ENCODE peak calls at places on chromosomes 4 and X, in four cellular contexts. One of them, this sample, is unnamed.
A peak's percentile ranks its signal among the peaks of the same experiment; 100 is the strongest.

GRCh38 chrX:70445876-70446275 is 1.2 kb downstream of the DLG3 start:
- DNase-seq in osteocyte: no peak
- DNase-seq in heart right ventricle: no peak
- DNase-seq in AG10803: no peak
- DNase-seq in this sample: no peak

GRCh38 chr4:55183926-55184599 is 58.7 kb upstream of the KDR start:
- DNase-seq in heart right ventricle: no peak
- DNase-seq in osteocyte: no peak
- DNase-seq in AG10803: peak; percentile 91
- DNase-seq in this sample: no peak

GRCh38 chrX:21493226-21493850 is 119.1 kb downstream of the CNKSR2 start:
- DNase-seq in heart right ventricle: no peak
- DNase-seq in AG10803: peak; percentile 9
- DNase-seq in osteocyte: no peak
- DNase-seq in this sample: no peak

GRCh38 chr4:57037982-57038604 is 59.4 kb downstream of the POLR2B start:
- DNase-seq in AG10803: peak; percentile 35
- DNase-seq in osteocyte: no peak
- DNase-seq in heart right ventricle: peak; percentile 76
- DNase-seq in this sample: peak; percentile 18

GRCh38 chr4:32010221-32010620 is 1290.1 kb downstream of the PCDH7 start:
- DNase-seq in osteocyte: no peak
- DNase-seq in heart right ventricle: no peak
- DNase-seq in AG10803: no peak
- DNase-seq in this sample: no peak

GRCh38 chr4:56342746-56343145 is 44.5 kb downstream of the AASDH start:
- DNase-seq in heart right ventricle: no peak
- DNase-seq in AG10803: peak; percentile 14
- DNase-seq in osteocyte: no peak
- DNase-seq in this sample: no peak

GRCh38 chr4:88457307-88458090 is 580 bp downstream of the HERC5 start:
- DNase-seq in heart right ventricle: peak; percentile 52
- DNase-seq in osteocyte: no peak
- DNase-seq in AG10803: peak; percentile 2
- DNase-seq in this sample: no peak

GRCh38 chrX:2374086-2374485 is 126.7 kb downstream of the DHRSX start:
- DNase-seq in osteocyte: no peak
- DNase-seq in AG10803: peak; percentile 90
- DNase-seq in heart right ventricle: no peak
- DNase-seq in this sample: no peak

GRCh38 chr4:107854326-107855030 is 29.7 kb downstream of the SGMS2 start:
- DNase-seq in heart right ventricle: no peak
- DNase-seq in AG10803: peak; percentile 57
- DNase-seq in osteocyte: no peak
- DNase-seq in this sample: no peak

GRCh38 chrX:148192547-148192946 is 211.4 kb downstream of the FMR1NB start:
- DNase-seq in AG10803: no peak
- DNase-seq in osteocyte: no peak
- DNase-seq in heart right ventricle: no peak
- DNase-seq in this sample: no peak

GRCh38 chr4:88779431-88779830 is 81.8 kb upstream of the NAP1L5 start:
- DNase-seq in heart right ventricle: no peak
- DNase-seq in osteocyte: no peak
- DNase-seq in AG10803: peak; percentile 59
- DNase-seq in this sample: no peak

GRCh38 chr4:13329340-13329850 is 154.7 kb downstream of the RAB28 start:
- DNase-seq in AG10803: no peak
- DNase-seq in heart right ventricle: no peak
- DNase-seq in osteocyte: no peak
- DNase-seq in this sample: no peak

GRCh38 chr4:52915730-52916129 is 53.6 kb downstream of the RASL11B start:
- DNase-seq in osteocyte: no peak
- DNase-seq in AG10803: no peak
- DNase-seq in heart right ventricle: no peak
- DNase-seq in this sample: no peak

GRCh38 chrX:154136627-154137161 is 7.3 kb upstream of the OPN1LW start:
- DNase-seq in AG10803: peak; percentile 29
- DNase-seq in heart right ventricle: peak; percentile 76
- DNase-seq in osteocyte: peak; percentile 90
- DNase-seq in this sample: peak; percentile 70

GRCh38 chrX:153474718-153475117 is 4.3 kb upstream of the HAUS7 start:
- DNase-seq in AG10803: peak; percentile 57
- DNase-seq in heart right ventricle: peak; percentile 74
- DNase-seq in osteocyte: no peak
- DNase-seq in this sample: peak; percentile 36

GRCh38 chr4:30847157-30847556 is 127.0 kb downstream of the PCDH7 start:
- DNase-seq in heart right ventricle: no peak
- DNase-seq in osteocyte: no peak
- DNase-seq in AG10803: no peak
- DNase-seq in this sample: no peak

GRCh38 chr4:127446309-127446708 is 186.4 kb upstream of the INTU start:
- DNase-seq in AG10803: peak; percentile 4
- DNase-seq in heart right ventricle: no peak
- DNase-seq in osteocyte: no peak
- DNase-seq in this sample: no peak

GRCh38 chr4:99714179-99714578 is 56.6 kb upstream of the C4orf54 start:
- DNase-seq in osteocyte: no peak
- DNase-seq in AG10803: no peak
- DNase-seq in heart right ventricle: no peak
- DNase-seq in this sample: no peak

GRCh38 chr4:11954093-11954492 is 525.4 kb upstream of the HS3ST1 start:
- DNase-seq in osteocyte: no peak
- DNase-seq in AG10803: no peak
- DNase-seq in heart right ventricle: no peak
- DNase-seq in this sample: no peak

GRCh38 chrX:149825424-149825823 is 43.7 kb downstream of the MAGEA9 start:
- DNase-seq in heart right ventricle: peak; percentile 18
- DNase-seq in osteocyte: no peak
- DNase-seq in AG10803: no peak
- DNase-seq in this sample: peak; percentile 40
- TF ChIP-seq CTCF in heart right ventricle: no peak
- TF ChIP-seq CTCF in osteocyte: peak; percentile 18
- TF ChIP-seq CTCF in AG10803: peak; percentile 25
- TF ChIP-seq CTCF in this sample: peak; percentile 39

GRCh38 chrX:68822641-68823410 is 6.0 kb upstream of the EFNB1 start:
- DNase-seq in heart right ventricle: peak; percentile 40
- DNase-seq in AG10803: peak; percentile 48
- DNase-seq in osteocyte: peak; percentile 80
- DNase-seq in this sample: no peak
- TF ChIP-seq CTCF in heart right ventricle: peak; percentile 33
- TF ChIP-seq CTCF in AG10803: peak; percentile 69
- TF ChIP-seq CTCF in osteocyte: peak; percentile 68
- TF ChIP-seq CTCF in this sample: no peak

GRCh38 chr4:186724048-186724860 is 598 bp upstream of the FAT1 start:
- DNase-seq in AG10803: peak; percentile 64
- DNase-seq in heart right ventricle: peak; percentile 70
- DNase-seq in osteocyte: peak; percentile 86
- DNase-seq in this sample: no peak

GRCh38 chr4:186724861-186725419 is 1.3 kb upstream of the FAT1 start:
- DNase-seq in heart right ventricle: no peak
- DNase-seq in AG10803: peak; percentile 34
- DNase-seq in osteocyte: no peak
- DNase-seq in this sample: no peak

GRCh38 chr4:186719925-186720694 is 3.5 kb downstream of the FAT1 start:
- DNase-seq in AG10803: peak; percentile 49
- DNase-seq in heart right ventricle: no peak
- DNase-seq in osteocyte: no peak
- DNase-seq in this sample: no peak

GRCh38 chr4:186723207-186724047 is at the start of gene FAT1:
- DNase-seq in AG10803: peak; percentile 83
- DNase-seq in heart right ventricle: peak; percentile 77
- DNase-seq in osteocyte: peak; percentile 92
- DNase-seq in this sample: no peak

DNA sequence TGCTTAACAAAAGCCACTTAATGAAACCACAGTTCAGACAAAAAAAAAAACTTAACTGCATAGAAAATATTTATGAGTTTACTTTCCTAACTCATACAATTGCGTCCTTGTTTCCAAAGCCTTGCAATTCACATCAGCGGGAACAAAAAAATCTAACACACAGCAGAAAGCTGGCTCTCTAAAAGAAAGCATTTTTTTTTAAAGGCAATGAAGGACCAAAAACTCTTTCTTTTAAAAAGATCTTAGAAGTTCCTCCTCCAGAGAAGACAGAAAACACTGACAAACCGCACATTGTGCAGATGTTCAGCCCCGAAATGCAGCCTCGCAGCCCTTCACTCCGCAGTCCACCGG is 825 bp downstream of the FAT1 start:
- DNase-seq in heart right ventricle: no peak
- DNase-seq in AG10803: peak; percentile 48
- DNase-seq in osteocyte: no peak
- DNase-seq in this sample: no peak
- TF ChIP-seq CTCF in heart right ventricle: no peak
- TF ChIP-seq CTCF in AG10803: no peak
- TF ChIP-seq CTCF in osteocyte: no peak
- TF ChIP-seq CTCF in this sample: no peak

GRCh38 chr4:145216532-145216931 is 36.1 kb upstream of the OTUD4 start:
- DNase-seq in heart right ventricle: no peak
- DNase-seq in AG10803: peak; percentile 41
- DNase-seq in osteocyte: no peak
- DNase-seq in this sample: no peak
- TF ChIP-seq CTCF in heart right ventricle: no peak
- TF ChIP-seq CTCF in AG10803: peak; percentile 87
- TF ChIP-seq CTCF in osteocyte: peak; percentile 71
- TF ChIP-seq CTCF in this sample: no peak

DNA sequence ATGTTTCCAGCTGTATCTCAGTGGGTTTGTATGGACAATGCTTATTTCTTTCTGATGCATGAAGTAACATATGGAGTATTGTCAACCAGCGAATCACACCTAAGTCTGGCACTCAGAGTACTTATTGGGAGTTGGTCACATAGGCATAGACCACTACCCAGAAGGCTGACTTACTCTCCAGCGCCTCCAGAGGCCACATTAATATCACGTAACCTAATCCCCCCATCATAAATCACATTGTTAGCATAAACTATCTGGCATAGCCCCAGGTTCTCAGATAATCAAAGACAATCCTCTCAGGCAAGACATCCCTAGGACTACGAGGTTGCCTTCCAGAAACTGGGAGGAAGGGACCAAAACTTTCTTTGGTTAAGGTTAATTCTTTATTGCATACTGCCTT is 560.5 kb upstream of the PABPC4L start:
- DNase-seq in AG10803: no peak
- DNase-seq in osteocyte: no peak
- DNase-seq in heart right ventricle: no peak
- DNase-seq in this sample: no peak
- TF ChIP-seq CTCF in AG10803: no peak
- TF ChIP-seq CTCF in osteocyte: peak; percentile 17
- TF ChIP-seq CTCF in heart right ventricle: no peak
- TF ChIP-seq CTCF in this sample: no peak